ENCODE peak calls at places on chromosomes 4 and X, in eight cellular contexts. A is HS-5; Y is stimulated activated CD4-positive, alpha-beta T cell treated with anti-CD3 and anti-CD28 coated beads, Interleukin-1b, Interleukin-23, amount 100 ng/mL, for 24 hours; U is T follicular helper cell; J is ovary; O is MCF 10A; E is osteocyte; B is astrocyte of the spinal cord. N is an unnamed sample.

GRCh38 chr4:2537011-2537830 is 774 bp downstream of the FAM193A start:
- DNase-seq in A (no peak), Y (peak; percentile 27), U (peak; percentile 36), J (peak; percentile 74), O (peak; percentile 47), E (peak; percentile 87), B (peak; percentile 32), N (peak; percentile 71)

GRCh38 chr4:142396279-142396678 is 449.8 kb downstream of the INPP4B start:
- DNase-seq in A (no peak), Y (no peak), U (no peak), J (no peak), O (peak; percentile 47), E (no peak), B (no peak), N (no peak)

GRCh38 chr4:8819421-8820177 is 52.0 kb downstream of the HMX1 start:
- DNase-seq in A (no peak), Y (no peak), U (no peak), J (no peak), O (no peak), E (peak; percentile 80), B (no peak), N (peak; percentile 43)

GRCh38 chr4:54909964-54910363 is 215.4 kb downstream of the KDR start:
- DNase-seq in A (no peak), Y (no peak), U (no peak), J (no peak), O (no peak), E (no peak), B (no peak), N (no peak)

GRCh38 chr4:130026185-130026584 is 930.2 kb downstream of the C4orf33 start:
- DNase-seq in A (no peak), Y (no peak), U (no peak), J (no peak), O (no peak), E (no peak), B (no peak), N (no peak)

GRCh38 chr4:141645611-141646340 is 9.4 kb downstream of the IL15 start:
- DNase-seq in A (peak; percentile 65), Y (no peak), U (no peak), J (no peak), O (peak; percentile 30), E (no peak), B (peak; percentile 84), N (no peak)

GRCh38 chr4:128220286-128221235 is 67.1 kb downstream of the PGRMC2 start:
- DNase-seq in A (peak; percentile 38), Y (no peak), U (no peak), J (no peak), O (peak; percentile 59), E (no peak), B (peak; percentile 75), N (no peak)

GRCh38 chrX:131068945-131069719 is 11.0 kb downstream of the ARHGAP36 start:
- DNase-seq in A (no peak), Y (no peak), U (no peak), J (no peak), O (peak; percentile 13), E (no peak), B (no peak), N (no peak)

GRCh38 chr4:38857354-38858096 is 908 bp upstream of the TLR6 start:
- DNase-seq in A (peak; percentile 80), Y (no peak), U (no peak), J (no peak), O (peak; percentile 92), E (no peak), B (peak; percentile 96), N (no peak)

GRCh38 chr4:168618577-168619265 is 121.9 kb downstream of the PALLD start:
- DNase-seq in A (no peak), Y (no peak), U (no peak), J (no peak), O (no peak), E (no peak), B (peak; percentile 90), N (no peak)

GRCh38 chrX:75230296-75230695 is 43.6 kb upstream of the UPRT start:
- DNase-seq in A (no peak), Y (no peak), U (no peak), J (no peak), O (no peak), E (no peak), B (no peak), N (no peak)

GRCh38 chrX:142251665-142252064 is 46.6 kb upstream of the MAGEC2 start:
- DNase-seq in A (no peak), Y (no peak), U (no peak), J (no peak), O (peak; percentile 36), E (no peak), B (peak; percentile 1), N (no peak)

GRCh38 chr4:25161599-25161960 is 1.3 kb upstream of the SEPSECS start:
- DNase-seq in A (no peak), Y (no peak), U (no peak), J (no peak), O (peak; percentile 12), E (no peak), B (peak; percentile 23), N (no peak)

GRCh38 chrX:69493193-69493592 is 10.9 kb upstream of the NALF2 start:
- DNase-seq in A (no peak), Y (no peak), U (peak; percentile 9), J (no peak), O (peak; percentile 71), E (no peak), B (no peak), N (no peak)

GRCh38 chrX:51494409-51494808 is 2.0 kb downstream of the NUDT11 start:
- DNase-seq in A (no peak), Y (no peak), U (no peak), J (no peak), O (no peak), E (no peak), B (peak; percentile 8), N (no peak)